ENCODE peak calls at places on chromosomes 7 and 10, in five cellular contexts. P is CD8-positive, alpha-beta memory T cell; U is uterus; C is ovary; G is pancreas. A is an unnamed sample. For H3K4me1 and H3K36me3, the result is how much of the 10 kb centered on the place peaks cover.

GRCh38 chr7:87528733-87529132 is 53.3 kb upstream of the ABCB4 start:
- DNase-seq in P (no peak), G (no peak), C (no peak), U (no peak), A (no peak)

GRCh38 chr7:140581411-140581810 is 59.2 kb downstream of the DENND2A start:
- DNase-seq in G (no peak), U (no peak), C (no peak), P (no peak), A (no peak)

GRCh38 chr10:8044908-8045727 is 9.4 kb upstream of the GATA3 start:
- DNase-seq in P (peak), C (no peak), G (no peak), U (no peak), A (no peak)

GRCh38 chr10:31596765-31597164 is 277.7 kb downstream of the ZEB1 start:
- DNase-seq in U (no peak), P (no peak), C (no peak), G (no peak), A (no peak)

GRCh38 chr7:28533731-28534531 is 121.6 kb downstream of the CREB5 start:
- DNase-seq in P (no peak), G (no peak), C (peak), U (peak), A (no peak)

GRCh38 chr7:130865408-130866236 is 131.6 kb upstream of the KLF14 start:
- DNase-seq in C (no peak), U (no peak), G (no peak), P (no peak), A (no peak)

GRCh38 chr7:121204537-121204936 is 124.3 kb upstream of the WNT16 start:
- DNase-seq in U (no peak), C (no peak), P (no peak), G (no peak), A (no peak)

GRCh38 chr7:156466262-156466661 is 174.3 kb upstream of the RNF32 start:
- DNase-seq in C (no peak), G (no peak), P (no peak), U (no peak), A (no peak)

GRCh38 chr7:91240546-91240945 is 23.7 kb upstream of the FZD1 start:
- DNase-seq in G (no peak), P (no peak), U (no peak), C (peak), A (no peak)

GRCh38 chr7:44196450-44196872 is 4.3 kb upstream of the YKT6 start:
- DNase-seq in G (no peak), C (no peak), U (no peak), P (peak), A (no peak)

GRCh38 chr7:23973264-23973663 is 263.2 kb downstream of the STK31 start:
- DNase-seq in P (no peak), U (no peak), C (no peak), G (no peak), A (no peak)

GRCh38 chr7:16604054-16604453 is 41.5 kb downstream of the ANKMY2 start:
- DNase-seq in G (no peak), C (no peak), U (no peak), P (no peak), A (no peak)

GRCh38 chr10:5975641-5976473 is 1.5 kb downstream of the IL15RA start:
- DNase-seq in G (no peak), C (no peak), P (peak), U (peak), A (peak)

GRCh38 chr10:77163670-77164348 is 473.8 kb downstream of the KCNMA1 start:
- DNase-seq in P (no peak), G (no peak), C (peak), U (peak), A (no peak)

GRCh38 chr7:123051916-123052315 is 56.4 kb upstream of the TAS2R16 start:
- DNase-seq in U (no peak), C (no peak), P (no peak), G (no peak), A (no peak)

GRCh38 chr10:131179386-131179785 is 132.1 kb downstream of the TCERG1L start:
- DNase-seq in U (no peak), G (peak), P (no peak), C (no peak), A (no peak)

GRCh38 chr7:32204361-32205018 is 134.3 kb upstream of the PDE1C start:
- DNase-seq in G (peak), C (peak), P (no peak), U (peak), A (peak)

GRCh38 chr7:5429253-5429856 is 5.7 kb upstream of the TNRC18 start:
- DNase-seq in U (peak), P (no peak), G (peak), C (peak), A (no peak)

GRCh38 chr7:98733036-98733435 is 116.0 kb downstream of the NPTX2 start:
- DNase-seq in P (no peak), G (no peak), C (no peak), U (no peak), A (no peak)

GRCh38 chr10:108736111-108736510 is 1187.2 kb downstream of the XPNPEP1 start:
- DNase-seq in G (no peak), U (no peak), C (no peak), P (no peak), A (no peak)

GRCh38 chr7:156401617-156402016 is 239.0 kb upstream of the RNF32 start:
- DNase-seq in P (no peak), C (no peak), U (no peak), G (no peak), A (no peak)

GRCh38 chr7:103597606-103598005 is 151.6 kb upstream of the SLC26A5 start:
- DNase-seq in U (no peak), G (no peak), C (no peak), P (no peak), A (no peak)

GRCh38 chr7:3294432-3295100 is 6.5 kb upstream of the SDK1 start:
- DNase-seq in P (no peak), U (no peak), G (peak), C (no peak), A (no peak)

GRCh38 chr10:1841759-1842158 is 104.4 kb upstream of the ADARB2 start:
- DNase-seq in C (no peak), U (no peak), G (no peak), P (no peak), A (peak)

GRCh38 chr7:105677395-105677701 is 96.1 kb upstream of the EFCAB10 start:
- DNase-seq in C (no peak), G (no peak), P (no peak), U (no peak), A (no peak)

GRCh38 chr10:131065673-131066331 is 245.7 kb downstream of the TCERG1L start:
- DNase-seq in U (peak), P (no peak), C (peak), G (no peak), A (no peak)

GRCh38 chr10:76017733-76018433 is 586.5 kb downstream of the LRMDA start:
- DNase-seq in C (no peak), U (no peak), P (no peak), G (no peak), A (no peak)

GRCh38 chr7:50300336-50300735 is 4.2 kb upstream of the IKZF1 start:
- DNase-seq in G (no peak), C (no peak), U (no peak), P (no peak), A (no peak)

GRCh38 chr7:74173491-74173865 is 678 bp upstream of the EIF4H start:
- DNase-seq in G (no peak), C (no peak), P (no peak), U (no peak), A (no peak)

GRCh38 chr7:4670791-4671190 is 11.3 kb upstream of the FOXK1 start:
- DNase-seq in C (no peak), G (no peak), P (no peak), U (no peak), A (no peak)

GRCh38 chr7:134920026-134920758 is 66.1 kb upstream of the AGBL3 start:
- DNase-seq in P (no peak), G (no peak), U (no peak), C (no peak), A (peak)

GRCh38 chr7:50632561-50633413 is 67.6 kb upstream of the DDC start:
- DNase-seq in G (no peak), P (peak), U (no peak), C (no peak), A (no peak)

GRCh38 chr7:142871260-142872105 is 14.1 kb downstream of the TRPV6 start:
- DNase-seq in G (peak), P (no peak), C (no peak), U (no peak), A (no peak)

GRCh38 chr7:144787127-144787526 is 48.7 kb downstream of the TPK1 start:
- DNase-seq in C (no peak), U (no peak), G (no peak), P (no peak), A (no peak)

GRCh38 chr10:43825984-43826383 is 177.3 kb upstream of the ZNF32 start:
- DNase-seq in U (no peak), C (no peak), P (no peak), G (no peak), A (no peak)

GRCh38 chr7:100148559-100149328 is at the start of gene LAMTOR4:
- DNase-seq in P (peak), C (peak), G (peak), U (peak), A (peak)

GRCh38 chr7:34748244-34749039 is 90.4 kb downstream of the NPSR1 start:
- DNase-seq in U (no peak), C (peak), G (peak), P (no peak), A (no peak)

GRCh38 chr10:97089209-97089865 is 96.4 kb downstream of the SLIT1 start:
- DNase-seq in U (peak), G (no peak), P (no peak), C (no peak), A (no peak)

GRCh38 chr10:4772202-4772570 is 53.8 kb upstream of the AKR1E2 start:
- DNase-seq in G (no peak), C (no peak), U (no peak), P (no peak), A (no peak)

GRCh38 chr10:4767033-4767814 is 58.8 kb upstream of the AKR1E2 start:
- DNase-seq in P (peak), U (no peak), G (no peak), C (no peak), A (no peak)

GRCh38 chr10:4770766-4771553 is 55.0 kb upstream of the AKR1E2 start:
- DNase-seq in U (no peak), G (no peak), P (no peak), C (no peak), A (no peak)

GRCh38 chr10:4775808-4776207 is 50.2 kb upstream of the AKR1E2 start:
- DNase-seq in U (no peak), C (no peak), G (no peak), P (no peak), A (no peak)

DNA sequence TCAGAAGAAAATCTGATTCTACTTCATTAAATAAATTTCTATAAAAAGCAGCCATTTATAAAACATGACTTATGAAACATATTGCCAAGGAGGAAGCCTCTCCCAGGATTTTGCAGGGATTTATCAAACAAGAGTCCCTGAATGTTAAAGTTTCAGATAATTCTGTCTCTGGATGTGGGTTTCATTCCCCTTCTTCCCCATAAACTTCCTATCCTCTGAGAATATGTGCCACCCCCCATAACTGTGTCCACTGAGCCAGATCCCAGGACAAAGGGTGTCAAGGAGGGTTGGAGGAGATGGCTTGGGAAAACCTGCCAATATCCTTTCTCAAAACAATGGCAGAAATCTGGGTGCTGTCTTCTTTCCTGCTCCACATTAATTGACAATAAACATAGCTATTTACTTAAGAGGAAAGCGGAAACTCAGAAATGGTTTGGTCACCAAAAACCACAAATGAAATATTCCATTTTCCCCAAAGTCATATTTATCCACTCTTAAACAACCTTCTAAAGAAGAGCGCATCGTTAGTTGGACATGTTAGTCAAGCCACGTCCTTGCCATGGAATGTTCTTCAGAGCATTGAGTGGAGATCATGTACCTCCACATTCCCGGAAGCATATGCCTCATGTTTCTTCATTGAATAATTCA is 54.3 kb upstream of the AKR1E2 start:
- DNase-seq in C (no peak), P (no peak), G (no peak), U (no peak), A (no peak)
- H3K27ac ChIP-seq in C (no peak), P (no peak), G (no peak), U (peak), A (peak)

DNA sequence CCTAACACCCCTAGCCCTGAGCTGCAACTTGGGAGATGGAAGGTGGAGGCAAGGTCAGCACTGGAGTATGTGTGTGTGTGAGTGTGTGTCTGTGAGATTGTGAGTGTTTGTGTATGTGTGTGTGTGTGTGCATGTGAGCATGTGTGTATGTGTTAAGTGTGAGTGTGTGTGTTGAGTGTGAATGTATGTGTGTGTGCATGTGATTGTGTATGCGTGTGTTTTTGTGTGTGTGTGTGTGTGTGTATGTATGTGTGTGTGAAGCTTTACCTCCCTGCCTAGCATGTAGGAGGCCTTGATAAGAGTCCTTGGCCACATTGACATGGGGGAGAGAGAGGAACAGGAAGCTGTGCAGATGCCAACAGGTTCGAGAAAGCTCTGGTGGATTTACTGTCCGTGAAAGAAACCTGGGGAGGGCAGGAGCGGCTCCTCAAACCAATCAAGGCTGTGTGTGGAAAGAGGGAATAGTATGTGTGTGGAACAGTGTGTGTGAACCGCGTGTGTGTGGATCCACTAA is 9.3 kb downstream of the RASSF4 start:
- DNase-seq in C (no peak), P (no peak), G (no peak), U (no peak), A (no peak)
- H3K4me1 ChIP-seq in C (under half), P (under half), G (under half), U (under half), A (half or more)

DNA sequence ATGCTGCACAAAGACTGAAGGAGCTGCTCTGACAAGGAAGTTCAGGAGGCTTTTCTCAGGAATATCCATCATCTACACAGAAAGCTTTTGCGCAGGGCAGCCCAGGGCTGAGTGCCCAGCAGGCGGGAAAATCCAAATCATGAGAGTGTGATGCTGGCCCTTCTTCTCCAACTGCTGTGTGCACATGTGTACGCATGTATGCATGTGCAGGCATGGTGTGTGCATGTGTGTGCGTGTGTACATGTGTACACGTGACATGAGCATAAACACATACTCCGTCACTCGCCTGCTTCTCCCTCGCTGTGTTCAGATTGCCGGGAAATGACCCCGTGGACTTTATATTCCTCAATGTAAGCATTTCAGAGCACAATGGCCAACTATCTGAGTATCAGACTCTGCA is 85.1 kb downstream of the PRPF18 start:
- DNase-seq in U (no peak), P (no peak), G (peak), C (no peak), A (no peak)
- H3K36me3 ChIP-seq in U (under half), P (under half), G (under half), C (under half), A (half or more)

DNA sequence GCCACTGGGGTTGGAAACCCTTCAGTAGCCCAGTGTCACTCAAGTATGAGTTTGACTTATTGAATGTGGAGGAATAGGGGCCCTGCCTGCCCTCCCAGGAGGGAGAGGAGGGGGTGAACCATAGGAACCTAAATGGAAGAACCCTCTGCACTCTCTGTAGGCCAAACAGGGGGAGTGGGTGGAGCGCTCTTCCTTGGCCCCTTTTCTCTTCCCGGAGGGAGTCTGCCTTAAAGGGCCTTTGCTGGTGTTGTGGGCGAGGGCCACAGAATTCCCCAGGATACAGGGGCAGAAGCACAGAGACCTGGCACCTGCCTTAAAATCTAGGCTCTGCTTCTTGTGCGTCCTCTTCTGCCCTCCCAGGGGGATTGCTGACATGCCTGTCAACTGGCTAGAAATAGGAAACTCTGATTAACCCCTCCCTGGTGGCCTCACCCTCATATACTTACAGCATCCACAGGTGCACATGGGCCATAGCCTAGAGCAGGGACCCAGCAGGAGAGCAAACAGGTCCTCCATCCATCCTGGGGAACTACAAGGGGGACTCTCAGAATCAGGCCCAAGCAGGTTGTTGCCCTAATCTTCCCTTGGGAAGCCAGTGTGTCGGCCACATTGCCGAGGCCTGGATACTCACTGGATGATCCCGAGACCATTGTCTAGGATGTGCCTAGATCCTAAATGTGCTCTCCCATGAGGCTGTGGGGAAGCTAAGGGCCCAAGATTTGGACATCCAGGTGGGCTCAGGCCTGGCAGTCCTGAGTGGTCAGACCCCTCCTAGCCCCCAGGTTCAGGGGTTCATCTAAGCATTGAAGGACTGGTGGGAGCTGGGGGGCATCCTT is 3.4 kb downstream of the TRIM8 start:
- DNase-seq in G (no peak), P (no peak), U (no peak), C (no peak), A (no peak)
- H3K27ac ChIP-seq in G (no peak), P (no peak), U (peak), C (no peak), A (peak)

GRCh38 chr10:34656676-34657075 is 158.4 kb downstream of the PARD3 start:
- DNase-seq in U (no peak), P (no peak), G (no peak), C (no peak), A (peak)
- H3K4me1 ChIP-seq in U (under half), P (under half), G (under half), C (under half), A (half or more)

GRCh38 chr10:36301139-36301538 is 659.0 kb upstream of the FZD8 start:
- DNase-seq in P (no peak), U (no peak), G (no peak), C (no peak), A (no peak)
- H3K36me3 ChIP-seq in P (under half), U (under half), G (under half), C (under half), A (under half)

DNA sequence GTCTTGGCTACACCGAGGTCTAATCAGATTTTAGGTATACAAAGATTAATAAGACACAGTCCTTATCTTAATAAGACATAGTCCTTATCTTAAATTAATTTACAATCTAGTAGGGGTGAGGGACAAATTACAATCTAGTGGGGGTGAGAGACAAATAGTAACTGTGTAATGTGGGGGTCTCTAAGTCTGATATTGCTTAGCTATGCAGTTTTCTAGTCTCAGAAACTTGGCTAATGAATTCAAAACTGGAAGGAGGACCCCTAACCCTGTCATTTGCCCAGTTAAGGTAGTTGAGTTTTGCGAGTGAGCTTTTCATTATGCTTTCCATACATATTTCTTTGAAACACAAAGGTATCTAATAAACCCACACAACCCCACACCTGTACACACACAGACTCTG is 136.1 kb downstream of the DPP6 start:
- DNase-seq in P (no peak), C (no peak), G (no peak), U (no peak), A (no peak)
- H3K27ac ChIP-seq in P (no peak), C (no peak), G (no peak), U (no peak), A (no peak)

GRCh38 chr7:317643-318405 is 27.9 kb downstream of the FOXL3 start:
- DNase-seq in G (peak), P (no peak), C (no peak), U (no peak), A (no peak)
- H3K4me1 ChIP-seq in G (under half), P (under half), C (under half), U (under half), A (under half)

A was measured in esophagus muscularis mucosa.